ENCODE peak calls at places on chromosome 16, in eight cellular contexts. One of them, this sample, is unnamed.

GRCh38 chr16:76583466-76583865 is 306.3 kb downstream of the CNTNAP4 start:
- DNase-seq in Caco-2: no peak
- DNase-seq in stimulated activated CD8-positive, alpha-beta memory T cell treated with anti-CD3 and anti-CD28 coated beads, Interleukin-12 subunit alpha, Interleukin-12 subunit beta, amount 100 ng/mL, for 4 hours: no peak
- DNase-seq in NCI-H526 treated with DMSO at 0.1 percent for 48 hours: no peak
- DNase-seq in activated CD4-positive, alpha-beta T cell treated with anti-CD3 and anti-CD28 coated beads for 36 hours: no peak
- DNase-seq in IMR-90: no peak
- DNase-seq in COR-L47: peak
- DNase-seq in esophagus squamous epithelium: no peak
- DNase-seq in this sample: no peak

GRCh38 chr16:67063008-67063407 is 34.1 kb downstream of the CBFB start:
- DNase-seq in stimulated activated CD8-positive, alpha-beta memory T cell treated with anti-CD3 and anti-CD28 coated beads, Interleukin-12 subunit alpha, Interleukin-12 subunit beta, amount 100 ng/mL, for 4 hours: no peak
- DNase-seq in IMR-90: no peak
- DNase-seq in NCI-H526 treated with DMSO at 0.1 percent for 48 hours: no peak
- DNase-seq in COR-L47: no peak
- DNase-seq in esophagus squamous epithelium: no peak
- DNase-seq in activated CD4-positive, alpha-beta T cell treated with anti-CD3 and anti-CD28 coated beads for 36 hours: no peak
- DNase-seq in Caco-2: no peak
- DNase-seq in this sample: no peak

GRCh38 chr16:72493681-72494415 is 321.9 kb upstream of the PMFBP1 start:
- DNase-seq in esophagus squamous epithelium: no peak
- DNase-seq in IMR-90: peak
- DNase-seq in stimulated activated CD8-positive, alpha-beta memory T cell treated with anti-CD3 and anti-CD28 coated beads, Interleukin-12 subunit alpha, Interleukin-12 subunit beta, amount 100 ng/mL, for 4 hours: no peak
- DNase-seq in NCI-H526 treated with DMSO at 0.1 percent for 48 hours: no peak
- DNase-seq in COR-L47: no peak
- DNase-seq in activated CD4-positive, alpha-beta T cell treated with anti-CD3 and anti-CD28 coated beads for 36 hours: no peak
- DNase-seq in Caco-2: no peak
- DNase-seq in this sample: no peak

GRCh38 chr16:1991135-1991551 is 1.4 kb downstream of the SYNGR3 start:
- DNase-seq in NCI-H526 treated with DMSO at 0.1 percent for 48 hours: peak
- DNase-seq in activated CD4-positive, alpha-beta T cell treated with anti-CD3 and anti-CD28 coated beads for 36 hours: peak
- DNase-seq in Caco-2: no peak
- DNase-seq in IMR-90: no peak
- DNase-seq in esophagus squamous epithelium: no peak
- DNase-seq in COR-L47: no peak
- DNase-seq in stimulated activated CD8-positive, alpha-beta memory T cell treated with anti-CD3 and anti-CD28 coated beads, Interleukin-12 subunit alpha, Interleukin-12 subunit beta, amount 100 ng/mL, for 4 hours: no peak
- DNase-seq in this sample: no peak

GRCh38 chr16:50259334-50260205 is 6.8 kb upstream of the ADCY7 start:
- DNase-seq in IMR-90: no peak
- DNase-seq in esophagus squamous epithelium: no peak
- DNase-seq in NCI-H526 treated with DMSO at 0.1 percent for 48 hours: no peak
- DNase-seq in Caco-2: no peak
- DNase-seq in activated CD4-positive, alpha-beta T cell treated with anti-CD3 and anti-CD28 coated beads for 36 hours: no peak
- DNase-seq in COR-L47: peak
- DNase-seq in stimulated activated CD8-positive, alpha-beta memory T cell treated with anti-CD3 and anti-CD28 coated beads, Interleukin-12 subunit alpha, Interleukin-12 subunit beta, amount 100 ng/mL, for 4 hours: no peak
- DNase-seq in this sample: no peak

GRCh38 chr16:81616321-81617020 is 162.6 kb upstream of the PLCG2 start:
- DNase-seq in activated CD4-positive, alpha-beta T cell treated with anti-CD3 and anti-CD28 coated beads for 36 hours: peak
- DNase-seq in COR-L47: no peak
- DNase-seq in esophagus squamous epithelium: peak
- DNase-seq in NCI-H526 treated with DMSO at 0.1 percent for 48 hours: no peak
- DNase-seq in stimulated activated CD8-positive, alpha-beta memory T cell treated with anti-CD3 and anti-CD28 coated beads, Interleukin-12 subunit alpha, Interleukin-12 subunit beta, amount 100 ng/mL, for 4 hours: peak
- DNase-seq in IMR-90: peak
- DNase-seq in Caco-2: no peak
- DNase-seq in this sample: no peak

GRCh38 chr16:88072571-88073001 is 121.4 kb downstream of the BANP start:
- DNase-seq in IMR-90: no peak
- DNase-seq in COR-L47: no peak
- DNase-seq in Caco-2: no peak
- DNase-seq in NCI-H526 treated with DMSO at 0.1 percent for 48 hours: no peak
- DNase-seq in esophagus squamous epithelium: no peak
- DNase-seq in stimulated activated CD8-positive, alpha-beta memory T cell treated with anti-CD3 and anti-CD28 coated beads, Interleukin-12 subunit alpha, Interleukin-12 subunit beta, amount 100 ng/mL, for 4 hours: no peak
- DNase-seq in activated CD4-positive, alpha-beta T cell treated with anti-CD3 and anti-CD28 coated beads for 36 hours: no peak
- DNase-seq in this sample: no peak

GRCh38 chr16:660459-661183 is 7.3 kb upstream of the RHOT2 start:
- DNase-seq in COR-L47: no peak
- DNase-seq in Caco-2: no peak
- DNase-seq in esophagus squamous epithelium: no peak
- DNase-seq in activated CD4-positive, alpha-beta T cell treated with anti-CD3 and anti-CD28 coated beads for 36 hours: peak
- DNase-seq in stimulated activated CD8-positive, alpha-beta memory T cell treated with anti-CD3 and anti-CD28 coated beads, Interleukin-12 subunit alpha, Interleukin-12 subunit beta, amount 100 ng/mL, for 4 hours: no peak
- DNase-seq in NCI-H526 treated with DMSO at 0.1 percent for 48 hours: peak
- DNase-seq in IMR-90: peak
- DNase-seq in this sample: peak

GRCh38 chr16:9159839-9160550 is 68.6 kb downstream of the HAPSTR1 start:
- DNase-seq in activated CD4-positive, alpha-beta T cell treated with anti-CD3 and anti-CD28 coated beads for 36 hours: peak
- DNase-seq in Caco-2: peak
- DNase-seq in stimulated activated CD8-positive, alpha-beta memory T cell treated with anti-CD3 and anti-CD28 coated beads, Interleukin-12 subunit alpha, Interleukin-12 subunit beta, amount 100 ng/mL, for 4 hours: no peak
- DNase-seq in IMR-90: peak
- DNase-seq in COR-L47: peak
- DNase-seq in NCI-H526 treated with DMSO at 0.1 percent for 48 hours: no peak
- DNase-seq in esophagus squamous epithelium: no peak
- DNase-seq in this sample: peak

GRCh38 chr16:73040136-73040535 is 7.8 kb downstream of the ZFHX3 start:
- DNase-seq in NCI-H526 treated with DMSO at 0.1 percent for 48 hours: peak
- DNase-seq in esophagus squamous epithelium: no peak
- DNase-seq in COR-L47: no peak
- DNase-seq in stimulated activated CD8-positive, alpha-beta memory T cell treated with anti-CD3 and anti-CD28 coated beads, Interleukin-12 subunit alpha, Interleukin-12 subunit beta, amount 100 ng/mL, for 4 hours: no peak
- DNase-seq in activated CD4-positive, alpha-beta T cell treated with anti-CD3 and anti-CD28 coated beads for 36 hours: no peak
- DNase-seq in Caco-2: no peak
- DNase-seq in IMR-90: no peak
- DNase-seq in this sample: no peak

GRCh38 chr16:48607056-48607825 is 2.7 kb downstream of the N4BP1 start:
- DNase-seq in esophagus squamous epithelium: no peak
- DNase-seq in IMR-90: peak
- DNase-seq in NCI-H526 treated with DMSO at 0.1 percent for 48 hours: no peak
- DNase-seq in COR-L47: no peak
- DNase-seq in stimulated activated CD8-positive, alpha-beta memory T cell treated with anti-CD3 and anti-CD28 coated beads, Interleukin-12 subunit alpha, Interleukin-12 subunit beta, amount 100 ng/mL, for 4 hours: no peak
- DNase-seq in activated CD4-positive, alpha-beta T cell treated with anti-CD3 and anti-CD28 coated beads for 36 hours: peak
- DNase-seq in Caco-2: no peak
- DNase-seq in this sample: peak

GRCh38 chr16:26263406-26263805 is 571.6 kb downstream of the HS3ST4 start:
- DNase-seq in stimulated activated CD8-positive, alpha-beta memory T cell treated with anti-CD3 and anti-CD28 coated beads, Interleukin-12 subunit alpha, Interleukin-12 subunit beta, amount 100 ng/mL, for 4 hours: no peak
- DNase-seq in NCI-H526 treated with DMSO at 0.1 percent for 48 hours: no peak
- DNase-seq in COR-L47: no peak
- DNase-seq in IMR-90: no peak
- DNase-seq in activated CD4-positive, alpha-beta T cell treated with anti-CD3 and anti-CD28 coated beads for 36 hours: no peak
- DNase-seq in Caco-2: no peak
- DNase-seq in esophagus squamous epithelium: no peak
- DNase-seq in this sample: no peak

GRCh38 chr16:51666074-51666473 is 515.0 kb upstream of the SALL1 start:
- DNase-seq in activated CD4-positive, alpha-beta T cell treated with anti-CD3 and anti-CD28 coated beads for 36 hours: no peak
- DNase-seq in COR-L47: no peak
- DNase-seq in Caco-2: no peak
- DNase-seq in esophagus squamous epithelium: no peak
- DNase-seq in NCI-H526 treated with DMSO at 0.1 percent for 48 hours: no peak
- DNase-seq in stimulated activated CD8-positive, alpha-beta memory T cell treated with anti-CD3 and anti-CD28 coated beads, Interleukin-12 subunit alpha, Interleukin-12 subunit beta, amount 100 ng/mL, for 4 hours: no peak
- DNase-seq in IMR-90: no peak
- DNase-seq in this sample: no peak

This sample was measured in bronchial epithelial cell.